ENCODE peak calls at places on chromosomes 4 and X, in four cellular contexts. One of them, this sample, is unnamed.

GRCh38 chrX:799808-800207 is 169.2 kb downstream of the SHOX start:
- DNase-seq in K562: no peak
- DNase-seq in H1: no peak
- DNase-seq in HepG2: no peak
- DNase-seq in this sample: no peak

GRCh38 chr4:7976025-7976424 is 36.4 kb upstream of the AFAP1 start:
- DNase-seq in K562: no peak
- DNase-seq in HepG2: no peak
- DNase-seq in H1: no peak
- DNase-seq in this sample: no peak

GRCh38 chrX:12814434-12814833 is 23.2 kb downstream of the PRPS2 start:
- DNase-seq in HepG2: peak
- DNase-seq in K562: peak
- DNase-seq in H1: peak
- DNase-seq in this sample: peak

GRCh38 chrX:114611018-114611619 is 27.2 kb downstream of the HTR2C start:
- DNase-seq in H1: peak
- DNase-seq in HepG2: peak
- DNase-seq in K562: peak
- DNase-seq in this sample: no peak

GRCh38 chr4:44194365-44194764 is 254.2 kb downstream of the KCTD8 start:
- DNase-seq in HepG2: no peak
- DNase-seq in K562: no peak
- DNase-seq in H1: no peak
- DNase-seq in this sample: no peak

GRCh38 chr4:47490550-47490949 is 5.5 kb downstream of the ATP10D start:
- DNase-seq in K562: no peak
- DNase-seq in H1: no peak
- DNase-seq in HepG2: peak
- DNase-seq in this sample: no peak

GRCh38 chr4:182555997-182556418 is 312.8 kb downstream of the TENM3 start:
- DNase-seq in K562: no peak
- DNase-seq in HepG2: no peak
- DNase-seq in H1: no peak
- DNase-seq in this sample: no peak

GRCh38 chr4:78560296-78560963 is 8.9 kb downstream of the ANXA3 start:
- DNase-seq in H1: no peak
- DNase-seq in K562: no peak
- DNase-seq in HepG2: no peak
- DNase-seq in this sample: no peak

GRCh38 chrX:53695901-53696300 is 9.4 kb upstream of the HUWE1 start:
- DNase-seq in K562: no peak
- DNase-seq in H1: no peak
- DNase-seq in HepG2: no peak
- DNase-seq in this sample: no peak
- TF ChIP-seq BRCA1 in K562: no peak
- TF ChIP-seq BRCA1 in H1: no peak
- TF ChIP-seq BRCA1 in HepG2: no peak
- TF ChIP-seq BRCA1 in this sample: no peak

GRCh38 chr4:76499461-76499860 is 64.4 kb downstream of the SHROOM3 start:
- DNase-seq in K562: no peak
- DNase-seq in HepG2: no peak
- DNase-seq in H1: no peak
- DNase-seq in this sample: no peak
- TF ChIP-seq BRCA1 in K562: no peak
- TF ChIP-seq BRCA1 in HepG2: no peak
- TF ChIP-seq BRCA1 in H1: no peak
- TF ChIP-seq BRCA1 in this sample: no peak

GRCh38 chrX:24339911-24340310 is 20.5 kb upstream of the SUPT20HL1 start:
- DNase-seq in K562: no peak
- DNase-seq in HepG2: no peak
- DNase-seq in H1: no peak
- DNase-seq in this sample: no peak

GRCh38 chrX:24340501-24340900 is 19.9 kb upstream of the SUPT20HL1 start:
- DNase-seq in HepG2: no peak
- DNase-seq in H1: no peak
- DNase-seq in K562: no peak
- DNase-seq in this sample: no peak

GRCh38 chrX:24343719-24344118 is 16.7 kb upstream of the SUPT20HL1 start:
- DNase-seq in H1: no peak
- DNase-seq in HepG2: no peak
- DNase-seq in K562: no peak
- DNase-seq in this sample: no peak

GRCh38 chrX:24341795-24342194 is 18.6 kb upstream of the SUPT20HL1 start:
- DNase-seq in H1: no peak
- DNase-seq in HepG2: no peak
- DNase-seq in K562: no peak
- DNase-seq in this sample: no peak
- TF ChIP-seq BRCA1 in H1: no peak
- TF ChIP-seq BRCA1 in HepG2: no peak
- TF ChIP-seq BRCA1 in K562: no peak
- TF ChIP-seq BRCA1 in this sample: no peak

GRCh38 chr4:99834569-99834968 is 17.9 kb downstream of the DAPP1 start:
- DNase-seq in HepG2: no peak
- DNase-seq in K562: no peak
- DNase-seq in H1: no peak
- DNase-seq in this sample: no peak

GRCh38 chr4:99832313-99832712 is 15.7 kb downstream of the DAPP1 start:
- DNase-seq in HepG2: no peak
- DNase-seq in K562: no peak
- DNase-seq in H1: no peak
- DNase-seq in this sample: no peak

GRCh38 chr4:99835942-99836341 is 19.3 kb downstream of the DAPP1 start:
- DNase-seq in HepG2: no peak
- DNase-seq in K562: no peak
- DNase-seq in H1: no peak
- DNase-seq in this sample: no peak

GRCh38 chr4:99832854-99833253 is 16.2 kb downstream of the DAPP1 start:
- DNase-seq in K562: no peak
- DNase-seq in HepG2: no peak
- DNase-seq in H1: no peak
- DNase-seq in this sample: no peak

DNA sequence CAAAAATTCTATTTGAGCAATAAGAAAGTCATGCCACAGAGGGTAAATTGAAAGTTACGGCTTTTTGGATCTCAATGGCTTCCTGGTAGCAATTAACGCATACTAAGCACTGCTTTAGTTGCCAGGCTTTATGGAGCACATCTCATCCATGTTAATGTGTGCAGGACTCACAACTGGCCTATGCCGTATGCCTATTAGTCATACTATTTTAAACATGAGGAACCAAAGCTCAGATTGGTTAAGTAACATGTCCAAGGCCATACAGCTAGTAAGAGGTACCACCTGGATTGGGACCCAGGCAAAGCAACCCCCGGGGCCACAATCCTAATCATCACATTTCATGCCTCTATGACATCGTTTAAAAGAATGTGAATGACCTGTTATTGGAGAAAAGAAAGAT is 17.1 kb downstream of the DAPP1 start:
- DNase-seq in K562: no peak
- DNase-seq in H1: no peak
- DNase-seq in HepG2: no peak
- DNase-seq in this sample: no peak
- TF ChIP-seq BRCA1 in K562: no peak
- TF ChIP-seq BRCA1 in H1: no peak
- TF ChIP-seq BRCA1 in HepG2: no peak
- TF ChIP-seq BRCA1 in this sample: no peak

DNA sequence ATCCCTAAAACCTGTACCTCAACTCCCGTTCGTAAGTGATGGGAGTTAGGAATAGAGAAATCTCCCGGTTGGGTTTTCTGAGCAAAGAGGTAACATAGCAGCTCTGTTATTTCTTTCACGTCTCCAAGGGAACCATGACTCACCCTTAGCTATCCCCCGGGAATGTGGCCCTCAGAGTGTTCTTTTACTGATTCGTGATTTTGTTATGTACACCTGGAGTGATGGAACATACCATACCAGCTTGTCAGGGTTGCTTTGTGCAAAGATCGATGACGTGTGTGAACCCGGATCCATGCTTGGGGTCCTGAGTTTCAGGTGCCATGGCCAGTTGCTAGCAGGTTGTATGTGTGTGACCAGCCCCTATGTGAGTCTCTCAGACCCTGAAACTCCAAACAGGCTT is 52.6 kb downstream of the HPRT1 start:
- DNase-seq in HepG2: peak
- DNase-seq in K562: no peak
- DNase-seq in H1: no peak
- DNase-seq in this sample: no peak
- TF ChIP-seq BRCA1 in HepG2: no peak
- TF ChIP-seq BRCA1 in K562: no peak
- TF ChIP-seq BRCA1 in H1: no peak
- TF ChIP-seq BRCA1 in this sample: no peak

This sample was measured in GM12878.